ENCODE peak calls at places on chromosome 11, in five cellular contexts. One of them, this sample, is unnamed.

GRCh38 chr11:125165664-125166346 is 1.3 kb downstream of the PKNOX2 start:
- DNase-seq in SHP77 treated with DMSO at 0.1 percent for 48 hours: no peak
- DNase-seq in left lung: no peak
- DNase-seq in coronary artery: no peak
- DNase-seq in fibroblast of lung: peak; percentile 41
- DNase-seq in this sample: peak; percentile 65

GRCh38 chr11:34522188-34522587 is 8.6 kb upstream of the ELF5 start:
- DNase-seq in SHP77 treated with DMSO at 0.1 percent for 48 hours: no peak
- DNase-seq in left lung: no peak
- DNase-seq in coronary artery: no peak
- DNase-seq in fibroblast of lung: no peak
- DNase-seq in this sample: no peak

GRCh38 chr11:130418756-130419155 is 9.7 kb downstream of the ADAMTS8 start:
- DNase-seq in SHP77 treated with DMSO at 0.1 percent for 48 hours: no peak
- DNase-seq in left lung: no peak
- DNase-seq in coronary artery: no peak
- DNase-seq in fibroblast of lung: peak; percentile 71
- DNase-seq in this sample: no peak

GRCh38 chr11:12193515-12194336 is 83.3 kb downstream of the MICAL2 start:
- DNase-seq in SHP77 treated with DMSO at 0.1 percent for 48 hours: no peak
- DNase-seq in left lung: no peak
- DNase-seq in coronary artery: peak; percentile 43
- DNase-seq in fibroblast of lung: no peak
- DNase-seq in this sample: no peak

GRCh38 chr11:25423436-25424184 is 908.3 kb upstream of the ANO3 start:
- DNase-seq in SHP77 treated with DMSO at 0.1 percent for 48 hours: no peak
- DNase-seq in left lung: no peak
- DNase-seq in coronary artery: no peak
- DNase-seq in fibroblast of lung: peak; percentile 92
- DNase-seq in this sample: peak; percentile 80

GRCh38 chr11:113789675-113790320 is 10.2 kb downstream of the CLDN25 start:
- DNase-seq in SHP77 treated with DMSO at 0.1 percent for 48 hours: no peak
- DNase-seq in left lung: no peak
- DNase-seq in coronary artery: no peak
- DNase-seq in fibroblast of lung: no peak
- DNase-seq in this sample: no peak

GRCh38 chr11:105935791-105936190 is 86.2 kb downstream of the MSANTD4 start:
- DNase-seq in SHP77 treated with DMSO at 0.1 percent for 48 hours: no peak
- DNase-seq in left lung: no peak
- DNase-seq in coronary artery: no peak
- DNase-seq in fibroblast of lung: no peak
- DNase-seq in this sample: peak; percentile 50

GRCh38 chr11:19907008-19907579 is 194.5 kb downstream of the NAV2 start:
- DNase-seq in SHP77 treated with DMSO at 0.1 percent for 48 hours: no peak
- DNase-seq in left lung: no peak
- DNase-seq in coronary artery: no peak
- DNase-seq in fibroblast of lung: no peak
- DNase-seq in this sample: no peak

GRCh38 chr11:67367014-67367835 is 6.2 kb downstream of the CLCF1 start:
- DNase-seq in SHP77 treated with DMSO at 0.1 percent for 48 hours: no peak
- DNase-seq in left lung: no peak
- DNase-seq in coronary artery: no peak
- DNase-seq in fibroblast of lung: peak; percentile 46
- DNase-seq in this sample: no peak

GRCh38 chr11:64314146-64314804 is 3.1 kb downstream of the TRMT112 start:
- DNase-seq in SHP77 treated with DMSO at 0.1 percent for 48 hours: no peak
- DNase-seq in left lung: no peak
- DNase-seq in coronary artery: no peak
- DNase-seq in fibroblast of lung: no peak
- DNase-seq in this sample: peak; percentile 50

This sample was measured in mesenchymal stem cell.